ENCODE peak calls at places on chromosomes 11 and 22, in seven cellular contexts. One of them, this sample, is unnamed.

GRCh38 chr11:86101941-86102407 is 33.1 kb upstream of the PICALM start:
- DNase-seq in body of pancreas: no peak
- DNase-seq in A549: peak; percentile 47
- DNase-seq in uterus: no peak
- DNase-seq in Peyer's patch: no peak
- DNase-seq in right lobe of liver: no peak
- DNase-seq in ovary: no peak
- DNase-seq in this sample: no peak

GRCh38 chr11:122037911-122038310 is 78.1 kb downstream of the BLID start:
- DNase-seq in ovary: no peak
- DNase-seq in uterus: no peak
- DNase-seq in Peyer's patch: no peak
- DNase-seq in body of pancreas: no peak
- DNase-seq in right lobe of liver: no peak
- DNase-seq in A549: no peak
- DNase-seq in this sample: no peak

GRCh38 chr11:46520971-46521745 is 72.7 kb downstream of the AMBRA1 start:
- DNase-seq in right lobe of liver: no peak
- DNase-seq in body of pancreas: no peak
- DNase-seq in ovary: no peak
- DNase-seq in uterus: no peak
- DNase-seq in Peyer's patch: no peak
- DNase-seq in A549: no peak
- DNase-seq in this sample: no peak

GRCh38 chr11:84930863-84931262 is 696.3 kb downstream of the DLG2 start:
- DNase-seq in body of pancreas: no peak
- DNase-seq in right lobe of liver: no peak
- DNase-seq in Peyer's patch: no peak
- DNase-seq in ovary: no peak
- DNase-seq in A549: no peak
- DNase-seq in uterus: no peak
- DNase-seq in this sample: no peak

GRCh38 chr11:75499423-75500305 is 26.1 kb downstream of the GDPD5 start:
- DNase-seq in A549: peak; percentile 92
- DNase-seq in uterus: peak; percentile 81
- DNase-seq in right lobe of liver: no peak
- DNase-seq in ovary: peak; percentile 58
- DNase-seq in Peyer's patch: peak; percentile 64
- DNase-seq in body of pancreas: no peak
- DNase-seq in this sample: peak; percentile 35

GRCh38 chr11:121291896-121292502 is 572 bp upstream of the SC5D start:
- DNase-seq in A549: no peak
- DNase-seq in right lobe of liver: no peak
- DNase-seq in ovary: no peak
- DNase-seq in body of pancreas: no peak
- DNase-seq in Peyer's patch: no peak
- DNase-seq in uterus: no peak
- DNase-seq in this sample: peak; percentile 19

GRCh38 chr11:47270331-47271271 is 668 bp downstream of the MADD start:
- DNase-seq in body of pancreas: peak; percentile 41
- DNase-seq in Peyer's patch: peak; percentile 56
- DNase-seq in A549: peak; percentile 57
- DNase-seq in ovary: no peak
- DNase-seq in uterus: no peak
- DNase-seq in right lobe of liver: no peak
- DNase-seq in this sample: peak; percentile 61

GRCh38 chr11:73453562-73453961 is 77.4 kb downstream of the RELT start:
- DNase-seq in body of pancreas: no peak
- DNase-seq in uterus: no peak
- DNase-seq in right lobe of liver: no peak
- DNase-seq in ovary: no peak
- DNase-seq in Peyer's patch: no peak
- DNase-seq in A549: no peak
- DNase-seq in this sample: no peak

GRCh38 chr11:66964495-66964894 is 6.3 kb upstream of the PC start:
- DNase-seq in right lobe of liver: no peak
- DNase-seq in Peyer's patch: no peak
- DNase-seq in ovary: no peak
- DNase-seq in uterus: no peak
- DNase-seq in A549: no peak
- DNase-seq in body of pancreas: no peak
- DNase-seq in this sample: no peak

GRCh38 chr11:120577041-120577440 is 65.5 kb downstream of the GRIK4 start:
- DNase-seq in right lobe of liver: no peak
- DNase-seq in Peyer's patch: no peak
- DNase-seq in uterus: no peak
- DNase-seq in body of pancreas: no peak
- DNase-seq in ovary: no peak
- DNase-seq in A549: no peak
- DNase-seq in this sample: no peak

GRCh38 chr22:46429327-46429853 is 93.9 kb downstream of the TRMU start:
- DNase-seq in Peyer's patch: no peak
- DNase-seq in body of pancreas: no peak
- DNase-seq in right lobe of liver: no peak
- DNase-seq in ovary: no peak
- DNase-seq in A549: no peak
- DNase-seq in uterus: no peak
- DNase-seq in this sample: no peak

GRCh38 chr11:5129457-5129877 is 8.7 kb downstream of the OR52A5 start:
- DNase-seq in right lobe of liver: no peak
- DNase-seq in A549: no peak
- DNase-seq in uterus: no peak
- DNase-seq in body of pancreas: no peak
- DNase-seq in Peyer's patch: no peak
- DNase-seq in ovary: no peak
- DNase-seq in this sample: no peak

GRCh38 chr11:38530226-38530625 is 1932.2 kb upstream of the RAG2 start:
- DNase-seq in uterus: no peak
- DNase-seq in Peyer's patch: no peak
- DNase-seq in body of pancreas: no peak
- DNase-seq in A549: no peak
- DNase-seq in ovary: no peak
- DNase-seq in right lobe of liver: no peak
- DNase-seq in this sample: no peak

GRCh38 chr22:19386248-19386647 is 45.3 kb downstream of the HIRA start:
- DNase-seq in uterus: no peak
- DNase-seq in ovary: no peak
- DNase-seq in right lobe of liver: no peak
- DNase-seq in A549: no peak
- DNase-seq in Peyer's patch: no peak
- DNase-seq in body of pancreas: no peak
- DNase-seq in this sample: no peak

GRCh38 chr11:20406484-20406883 is 19.0 kb downstream of the PRMT3 start:
- DNase-seq in Peyer's patch: no peak
- DNase-seq in right lobe of liver: no peak
- DNase-seq in ovary: no peak
- DNase-seq in uterus: no peak
- DNase-seq in body of pancreas: no peak
- DNase-seq in A549: no peak
- DNase-seq in this sample: no peak

DNA sequence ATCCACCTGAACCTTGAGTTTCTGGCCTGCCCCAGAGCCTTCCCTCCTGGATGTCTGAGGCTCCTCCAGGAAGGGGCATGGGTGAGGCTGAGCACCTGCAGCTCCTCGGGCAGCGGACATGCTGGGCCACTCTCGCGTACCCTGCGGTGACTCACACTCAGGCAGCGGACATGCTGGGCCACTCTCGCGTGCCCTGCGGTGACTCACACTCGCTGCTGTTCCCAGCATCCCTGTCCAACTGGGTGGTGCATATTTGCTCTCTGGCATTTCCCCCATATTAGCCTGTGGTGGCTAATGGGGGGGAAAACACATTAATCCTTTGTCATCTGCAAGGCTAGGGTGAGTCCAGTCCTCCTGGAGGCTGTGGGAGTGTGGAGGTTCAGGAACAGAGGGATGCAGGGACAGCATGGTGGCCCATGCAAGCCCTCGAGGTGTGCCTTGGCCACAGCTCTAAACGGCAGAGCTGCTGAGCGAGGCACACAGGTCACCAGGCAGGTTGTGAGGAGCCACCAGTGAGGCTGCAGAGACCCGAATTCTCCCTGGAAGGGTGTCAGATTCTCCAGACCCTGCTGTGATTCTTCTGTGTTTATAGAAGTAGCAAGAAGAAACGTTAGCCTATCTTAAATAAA is 728.1 kb downstream of the BRD1 start:
- DNase-seq in Peyer's patch: no peak
- DNase-seq in uterus: no peak
- DNase-seq in ovary: no peak
- DNase-seq in A549: peak; percentile 53
- DNase-seq in right lobe of liver: no peak
- DNase-seq in body of pancreas: no peak
- DNase-seq in this sample: no peak
- H3K9me3 ChIP-seq in Peyer's patch: no peaks in the 10 kb centered on the region
- H3K9me3 ChIP-seq in uterus: no peaks in the 10 kb centered on the region
- H3K9me3 ChIP-seq in ovary: no peaks in the 10 kb centered on the region
- H3K9me3 ChIP-seq in A549: no peaks in the 10 kb centered on the region
- H3K9me3 ChIP-seq in right lobe of liver: no peaks in the 10 kb centered on the region
- H3K9me3 ChIP-seq in body of pancreas: no peaks in the 10 kb centered on the region
- H3K9me3 ChIP-seq in this sample: no peaks in the 10 kb centered on the region

DNA sequence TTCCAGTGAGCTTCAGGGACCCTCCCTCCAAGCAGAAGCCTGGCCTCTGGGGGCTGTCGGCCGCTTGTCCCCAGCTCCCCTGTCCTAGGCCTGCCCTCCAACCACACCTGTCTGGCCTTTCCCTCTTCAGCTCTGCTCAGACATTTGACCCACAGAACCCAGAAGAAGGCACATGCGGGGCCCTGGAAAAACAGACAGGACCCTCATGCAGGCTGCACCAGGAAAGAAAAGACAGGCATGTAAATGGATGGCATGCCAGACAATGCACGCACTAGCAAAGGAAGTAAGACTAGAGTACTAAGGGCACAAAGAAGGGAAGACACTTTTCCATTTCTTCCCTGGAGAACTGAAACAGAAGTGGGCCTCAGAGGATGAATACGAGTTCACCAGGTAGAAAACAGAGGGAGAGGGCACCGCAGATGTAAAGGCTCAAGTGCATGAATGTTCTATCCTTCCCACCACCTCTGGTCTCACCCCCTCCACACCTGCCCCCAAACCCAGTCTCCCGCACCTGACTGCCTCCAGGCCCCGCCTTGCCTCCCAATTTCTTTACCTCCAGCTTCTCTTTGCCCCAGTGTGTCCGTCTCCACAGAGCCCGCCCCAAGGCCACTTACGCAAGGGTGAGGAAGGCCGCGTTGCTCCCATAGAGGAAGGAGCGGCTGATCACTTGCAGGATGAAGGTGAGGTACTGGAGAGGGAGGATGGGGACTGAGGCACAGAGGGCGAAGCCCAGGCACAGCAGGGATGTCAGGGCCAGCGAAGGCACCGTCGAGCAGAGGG is 17.4 kb downstream of the SLC43A3 start:
- DNase-seq in right lobe of liver: no peak
- DNase-seq in body of pancreas: no peak
- DNase-seq in Peyer's patch: no peak
- DNase-seq in uterus: no peak
- DNase-seq in ovary: no peak
- DNase-seq in A549: no peak
- DNase-seq in this sample: no peak
- TF ChIP-seq POLR2A in right lobe of liver: no peak
- TF ChIP-seq POLR2A in body of pancreas: no peak
- TF ChIP-seq POLR2A in Peyer's patch: no peak
- TF ChIP-seq POLR2A in uterus: no peak
- TF ChIP-seq POLR2A in ovary: no peak
- TF ChIP-seq POLR2A in A549: no peak
- TF ChIP-seq POLR2A in this sample: no peak

GRCh38 chr11:35971841-35972422 is 28.1 kb downstream of the LDLRAD3 start:
- DNase-seq in ovary: no peak
- DNase-seq in right lobe of liver: no peak
- DNase-seq in body of pancreas: no peak
- DNase-seq in Peyer's patch: no peak
- DNase-seq in A549: no peak
- DNase-seq in uterus: no peak
- DNase-seq in this sample: no peak
- H3K9me3 ChIP-seq in ovary: no peaks in the 10 kb centered on the region
- H3K9me3 ChIP-seq in right lobe of liver: no peaks in the 10 kb centered on the region
- H3K9me3 ChIP-seq in body of pancreas: no peaks in the 10 kb centered on the region
- H3K9me3 ChIP-seq in Peyer's patch: no peaks in the 10 kb centered on the region
- H3K9me3 ChIP-seq in A549: no peaks in the 10 kb centered on the region
- H3K9me3 ChIP-seq in uterus: no peaks in the 10 kb centered on the region
- H3K9me3 ChIP-seq in this sample: no peaks in the 10 kb centered on the region

DNA sequence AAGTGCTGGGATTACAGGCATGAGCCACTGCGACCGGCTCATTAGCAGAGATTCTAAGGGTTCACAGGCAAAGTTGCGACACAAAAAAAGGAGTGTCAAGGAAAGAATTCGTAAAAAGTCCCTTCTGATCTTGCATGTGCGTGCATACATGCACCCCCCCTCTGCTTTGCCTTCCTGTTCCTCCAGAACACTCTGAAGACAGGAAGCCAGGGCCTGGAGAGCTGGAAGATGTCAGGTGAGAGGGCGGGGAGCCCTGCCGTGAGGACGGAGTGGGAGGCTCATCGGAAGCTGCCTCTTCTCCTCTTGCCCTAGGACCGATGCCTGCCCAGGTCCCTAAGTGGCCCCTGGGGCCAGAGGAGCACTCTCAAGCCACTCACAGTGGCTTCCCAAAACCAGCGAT is 89.1 kb downstream of the LARGE1 start:
- DNase-seq in ovary: no peak
- DNase-seq in Peyer's patch: no peak
- DNase-seq in uterus: no peak
- DNase-seq in A549: no peak
- DNase-seq in body of pancreas: no peak
- DNase-seq in right lobe of liver: no peak
- DNase-seq in this sample: no peak
- TF ChIP-seq POLR2A in ovary: no peak
- TF ChIP-seq POLR2A in Peyer's patch: no peak
- TF ChIP-seq POLR2A in uterus: no peak
- TF ChIP-seq POLR2A in A549: no peak
- TF ChIP-seq POLR2A in body of pancreas: no peak
- TF ChIP-seq POLR2A in right lobe of liver: no peak
- TF ChIP-seq POLR2A in this sample: no peak

DNA sequence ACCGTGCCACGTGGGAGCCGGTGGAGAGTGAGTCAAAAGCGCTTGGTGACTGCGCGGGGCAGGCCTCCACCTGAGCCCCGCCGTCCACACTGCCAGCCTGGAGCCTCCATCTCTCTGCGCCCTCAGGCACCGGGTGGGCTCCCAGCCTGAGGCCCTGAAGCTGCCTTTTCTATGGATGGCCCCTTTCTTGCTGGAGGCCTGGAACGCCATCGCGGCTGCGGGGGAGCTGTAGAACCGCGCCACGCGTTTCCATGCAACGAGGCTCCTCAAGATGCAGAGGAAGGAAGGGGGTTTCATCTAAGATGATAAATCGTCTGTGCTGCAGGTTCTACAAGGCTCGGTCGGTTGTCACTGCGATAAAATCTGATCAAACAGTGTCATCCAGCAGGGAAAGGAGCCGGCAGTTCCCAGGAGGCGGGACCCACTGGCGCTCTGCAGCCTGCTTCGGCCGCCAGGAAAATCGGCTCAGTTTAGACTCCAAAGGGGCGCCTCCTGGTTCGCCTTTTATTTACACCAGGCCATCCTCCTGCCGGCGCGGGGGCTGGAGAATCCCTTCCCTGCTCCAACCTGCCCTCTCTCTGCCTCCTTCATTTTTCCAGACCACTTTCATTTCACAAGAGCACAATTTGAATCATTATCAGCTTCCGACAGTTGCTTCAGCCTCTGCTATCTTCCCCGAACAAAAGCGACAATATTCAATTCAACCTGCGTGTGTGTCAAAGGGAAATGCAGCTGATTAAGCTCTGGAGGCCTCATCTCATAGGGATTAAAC is 624.4 kb downstream of the BRD1 start:
- DNase-seq in A549: no peak
- DNase-seq in right lobe of liver: peak; percentile 34
- DNase-seq in body of pancreas: peak; percentile 1
- DNase-seq in ovary: peak; percentile 14
- DNase-seq in uterus: no peak
- DNase-seq in Peyer's patch: peak; percentile 30
- DNase-seq in this sample: peak; percentile 4
- H3K9me3 ChIP-seq in A549: no peaks in the 10 kb centered on the region
- H3K9me3 ChIP-seq in right lobe of liver: no peaks in the 10 kb centered on the region
- H3K9me3 ChIP-seq in body of pancreas: no peaks in the 10 kb centered on the region
- H3K9me3 ChIP-seq in ovary: no peaks in the 10 kb centered on the region
- H3K9me3 ChIP-seq in uterus: no peaks in the 10 kb centered on the region
- H3K9me3 ChIP-seq in Peyer's patch: no peaks in the 10 kb centered on the region
- H3K9me3 ChIP-seq in this sample: no peaks in the 10 kb centered on the region

This sample was measured in adrenal gland.